ENCODE peak calls at places on chromosome 15, in ten cellular contexts. S is OCI-LY7, R is left ventricle myocardium inferior, B is MM.1S, N is tibial nerve, T is left lung, Y is stomach, X is lower lobe of right lung, G is breast epithelium, H is thoracic aorta. M is an unnamed sample. For H3K9me3, the result is how much of the 10 kb centered on the place peaks cover.

GRCh38 chr15:29115093-29115991 is 154.3 kb downstream of the NSMCE3 start:
- DNase-seq in S (no peak), R (no peak), B (no peak), N (no peak), T (peak), Y (no peak), X (no peak), G (no peak), H (no peak), M (no peak)

GRCh38 chr15:92921215-92922131 is 21.3 kb downstream of the CHD2 start:
- DNase-seq in S (no peak), R (no peak), B (no peak), N (no peak), T (no peak), Y (no peak), X (no peak), G (no peak), H (no peak), M (no peak)

GRCh38 chr15:62934236-62934971 is 108.1 kb upstream of the TPM1 start:
- DNase-seq in S (no peak), R (no peak), B (no peak), N (no peak), T (no peak), Y (no peak), X (no peak), G (no peak), H (no peak), M (no peak)

GRCh38 chr15:82916161-82916952 is 36.2 kb downstream of the HOMER2 start:
- DNase-seq in S (no peak), R (no peak), B (no peak), N (no peak), T (no peak), Y (peak), X (no peak), G (no peak), H (no peak), M (no peak)

GRCh38 chr15:63551400-63551799 is 45.8 kb upstream of the FBXL22 start:
- DNase-seq in S (no peak), R (no peak), B (no peak), N (no peak), T (no peak), Y (no peak), X (no peak), G (no peak), H (no peak), M (peak)

GRCh38 chr15:100920516-100921135 is 1.5 kb downstream of the LRRK1 start:
- DNase-seq in S (peak), R (no peak), B (no peak), N (no peak), T (no peak), Y (no peak), X (no peak), G (no peak), H (no peak), M (no peak)

GRCh38 chr15:75943246-75943645 is 39.6 kb downstream of the FBXO22 start:
- DNase-seq in S (no peak), R (no peak), B (no peak), N (no peak), T (no peak), Y (no peak), X (no peak), G (no peak), H (no peak), M (no peak)

GRCh38 chr15:93460717-93461116 is 371.7 kb upstream of the RGMA start:
- DNase-seq in S (no peak), R (no peak), B (no peak), N (no peak), T (no peak), Y (no peak), X (no peak), G (no peak), H (no peak), M (no peak)

GRCh38 chr15:33675246-33675645 is 293.1 kb upstream of the CHRM5 start:
- DNase-seq in S (peak), R (no peak), B (peak), N (no peak), T (no peak), Y (no peak), X (no peak), G (no peak), H (no peak), M (no peak)

GRCh38 chr15:58036579-58036978 is 28.9 kb downstream of the ALDH1A2 start:
- DNase-seq in S (no peak), R (no peak), B (no peak), N (no peak), T (no peak), Y (no peak), X (no peak), G (no peak), H (no peak), M (no peak)

GRCh38 chr15:70112018-70112395 is 14.3 kb upstream of the TLE3 start:
- DNase-seq in S (no peak), R (no peak), B (no peak), N (no peak), T (no peak), Y (no peak), X (no peak), G (no peak), H (no peak), M (no peak)

GRCh38 chr15:31387483-31388118 is 61.0 kb downstream of the KLF13 start:
- DNase-seq in S (no peak), R (peak), B (no peak), N (no peak), T (no peak), Y (peak), X (no peak), G (no peak), H (no peak), M (no peak)

GRCh38 chr15:81792646-81793045 is 253.2 kb downstream of the MEX3B start:
- DNase-seq in S (no peak), R (no peak), B (no peak), N (no peak), T (no peak), Y (no peak), X (no peak), G (no peak), H (no peak), M (no peak)

GRCh38 chr15:39961051-39961450 is 27.1 kb downstream of the EIF2AK4 start:
- DNase-seq in S (no peak), R (no peak), B (no peak), N (no peak), T (no peak), Y (no peak), X (no peak), G (no peak), H (no peak), M (no peak)

GRCh38 chr15:61831505-61831921 is 228.7 kb downstream of the VPS13C start:
- DNase-seq in S (no peak), R (no peak), B (no peak), N (no peak), T (no peak), Y (no peak), X (no peak), G (no peak), H (no peak), M (no peak)

GRCh38 chr15:36905908-36906307 is 194.4 kb downstream of the MEIS2 start:
- DNase-seq in S (no peak), R (no peak), B (no peak), N (no peak), T (no peak), Y (no peak), X (no peak), G (no peak), H (no peak), M (no peak)

GRCh38 chr15:70530503-70530902 is 232.9 kb downstream of the UACA start:
- DNase-seq in S (no peak), R (no peak), B (no peak), N (no peak), T (no peak), Y (no peak), X (no peak), G (no peak), H (no peak), M (no peak)

GRCh38 chr15:62649793-62650420 is 392.6 kb upstream of the TPM1 start:
- DNase-seq in S (no peak), R (no peak), B (peak), N (no peak), T (no peak), Y (no peak), X (no peak), G (no peak), H (no peak), M (no peak)

GRCh38 chr15:101035611-101036010 is 116.5 kb downstream of the LRRK1 start:
- DNase-seq in S (no peak), R (no peak), B (no peak), N (no peak), T (no peak), Y (no peak), X (no peak), G (no peak), H (no peak), M (no peak)

GRCh38 chr15:49620174-49620573 is 444 bp downstream of the FAM227B start:
- DNase-seq in S (peak), R (no peak), B (peak), N (no peak), T (no peak), Y (no peak), X (no peak), G (no peak), H (no peak), M (no peak)

GRCh38 chr15:35491173-35491572 is 54.8 kb downstream of the DPH6 start:
- DNase-seq in S (no peak), R (no peak), B (no peak), N (no peak), T (no peak), Y (no peak), X (no peak), G (no peak), H (no peak), M (no peak)

GRCh38 chr15:45148076-45149059 is 18.6 kb downstream of the DUOX1 start:
- DNase-seq in S (no peak), R (no peak), B (no peak), N (no peak), T (no peak), Y (no peak), X (no peak), G (no peak), H (no peak), M (no peak)

GRCh38 chr15:77243716-77244401 is 172.9 kb upstream of the TSPAN3 start:
- DNase-seq in S (no peak), R (no peak), B (peak), N (no peak), T (no peak), Y (no peak), X (no peak), G (no peak), H (no peak), M (no peak)
- H3K4me3 ChIP-seq in S (no peak), R (no peak), B (peak), N (no peak), T (no peak), Y (no peak), X (no peak), G (no peak), H (no peak), M (no peak)

DNA sequence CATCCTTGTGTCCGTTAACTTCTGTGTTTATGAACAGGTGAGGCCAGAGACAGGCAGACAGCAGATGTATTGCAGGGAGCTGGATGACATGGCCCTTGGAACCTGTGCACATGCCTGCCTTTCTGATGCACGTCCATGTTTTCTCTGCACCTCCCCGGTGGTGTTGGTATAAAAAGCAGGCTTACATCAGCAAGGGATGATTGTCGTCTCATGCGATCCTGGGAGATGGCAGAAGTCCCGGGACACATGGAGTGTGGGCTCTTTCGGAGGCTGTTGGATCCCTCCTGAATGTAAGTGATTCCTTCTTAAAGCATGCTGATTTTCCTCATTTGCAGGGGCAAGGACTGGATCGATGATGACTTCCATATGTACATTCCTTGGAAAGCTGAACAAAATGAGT is 134.8 kb downstream of the SNRPN start:
- DNase-seq in S (no peak), R (no peak), B (no peak), N (no peak), T (no peak), Y (no peak), X (no peak), G (no peak), H (no peak), M (no peak)
- H3K9me3 ChIP-seq in S (under half), R (half or more), B (under half), N (half or more), T (half or more), Y (half or more), X (half or more), G (half or more), H (under half), M (half or more)

GRCh38 chr15:43516801-43517353 is 531 bp upstream of the MAP1A start:
- DNase-seq in S (no peak), R (no peak), B (no peak), N (no peak), T (no peak), Y (no peak), X (no peak), G (no peak), H (no peak), M (no peak)
- H3K27ac ChIP-seq in S (no peak), R (peak), B (no peak), N (peak), T (no peak), Y (peak), X (no peak), G (peak), H (peak), M (peak)

GRCh38 chr15:85475317-85475701 is 94.9 kb downstream of the AKAP13 start:
- DNase-seq in S (peak), R (no peak), B (peak), N (no peak), T (no peak), Y (no peak), X (no peak), G (no peak), H (no peak), M (no peak)

GRCh38 chr15:85477730-85478129 is 97.3 kb downstream of the AKAP13 start:
- DNase-seq in S (no peak), R (no peak), B (no peak), N (no peak), T (no peak), Y (no peak), X (no peak), G (no peak), H (no peak), M (no peak)

GRCh38 chr15:85477061-85477460 is 96.7 kb downstream of the AKAP13 start:
- DNase-seq in S (no peak), R (no peak), B (no peak), N (no peak), T (no peak), Y (no peak), X (no peak), G (no peak), H (no peak), M (no peak)

GRCh38 chr15:85474700-85475316 is 94.4 kb downstream of the AKAP13 start:
- DNase-seq in S (peak), R (no peak), B (peak), N (no peak), T (no peak), Y (no peak), X (no peak), G (no peak), H (no peak), M (no peak)

GRCh38 chr15:85475711-85476110 is 95.3 kb downstream of the AKAP13 start:
- DNase-seq in S (peak), R (no peak), B (no peak), N (no peak), T (no peak), Y (no peak), X (no peak), G (no peak), H (no peak), M (no peak)
- H3K4me3 ChIP-seq in S (peak), R (no peak), B (no peak), N (no peak), T (no peak), Y (no peak), X (no peak), G (no peak), H (no peak), M (no peak)

DNA sequence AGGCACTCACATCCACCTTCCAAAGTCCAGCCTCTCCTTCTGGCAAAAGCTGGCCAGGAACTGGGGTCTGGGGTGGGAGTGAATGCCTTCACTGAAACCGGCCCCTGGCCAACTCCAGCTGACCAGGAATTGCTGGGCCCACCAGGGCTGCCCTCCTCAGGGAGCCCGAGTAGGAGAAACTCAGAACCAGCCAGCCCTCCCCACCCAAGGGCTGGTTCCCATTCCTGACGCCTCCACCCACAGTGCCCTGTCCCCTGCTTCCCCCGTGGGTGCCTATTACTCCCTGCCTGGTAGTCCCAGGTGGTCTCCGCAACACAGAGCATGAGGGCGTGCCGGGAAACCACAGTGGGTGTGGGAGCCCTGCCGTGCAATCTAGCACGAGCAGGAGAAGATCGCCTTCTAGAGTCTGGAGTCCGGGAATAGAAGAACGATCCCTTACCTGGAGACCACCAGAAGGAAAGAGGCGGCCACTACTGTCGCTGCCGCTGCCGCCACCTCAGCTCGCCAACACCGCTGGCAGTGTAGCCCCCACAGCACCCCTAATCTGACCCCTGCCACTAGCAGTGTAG is 178.8 kb downstream of the POTEB3 start:
- DNase-seq in S (no peak), R (peak), B (no peak), N (no peak), T (peak), Y (no peak), X (peak), G (peak), H (no peak), M (no peak)
- H3K9me3 ChIP-seq in S (under half), R (under half), B (under half), N (under half), T (under half), Y (under half), X (under half), G (under half), H (under half), M (under half)